ENCODE peak calls at places on chromosomes 4 and X, in five cellular contexts. One of them, this sample, is unnamed. For H3K4me1, the result is how much of the 10 kb centered on the place peaks cover.

GRCh38 chr4:77021614-77022089 is 54.1 kb downstream of the CCNI start:
- DNase-seq in Peyer's patch: no peak
- DNase-seq in IMR-90: peak
- DNase-seq in adrenal gland: no peak
- DNase-seq in endothelial cell of umbilical vein: no peak
- DNase-seq in this sample: no peak

GRCh38 chrX:34956915-34957314 is 14.3 kb downstream of the FAM47B start:
- DNase-seq in endothelial cell of umbilical vein: peak
- DNase-seq in adrenal gland: no peak
- DNase-seq in Peyer's patch: no peak
- DNase-seq in IMR-90: peak
- DNase-seq in this sample: no peak

GRCh38 chr4:125314676-125315570 is at the start of gene FAT4:
- DNase-seq in IMR-90: peak
- DNase-seq in endothelial cell of umbilical vein: peak
- DNase-seq in Peyer's patch: peak
- DNase-seq in adrenal gland: peak
- DNase-seq in this sample: peak

GRCh38 chr4:87633239-87633638 is 16.8 kb upstream of the DMP1 start:
- DNase-seq in endothelial cell of umbilical vein: peak
- DNase-seq in adrenal gland: peak
- DNase-seq in Peyer's patch: no peak
- DNase-seq in IMR-90: peak
- DNase-seq in this sample: no peak

GRCh38 chr4:9691221-9692065 is 90.0 kb upstream of the DRD5 start:
- DNase-seq in endothelial cell of umbilical vein: peak
- DNase-seq in IMR-90: peak
- DNase-seq in Peyer's patch: peak
- DNase-seq in adrenal gland: peak
- DNase-seq in this sample: peak

GRCh38 chr4:26056406-26056805 is 142.4 kb downstream of the SMIM20 start:
- DNase-seq in endothelial cell of umbilical vein: no peak
- DNase-seq in IMR-90: no peak
- DNase-seq in Peyer's patch: no peak
- DNase-seq in adrenal gland: no peak
- DNase-seq in this sample: no peak

GRCh38 chrX:138866643-138867042 is 155.1 kb upstream of the FGF13 start:
- DNase-seq in adrenal gland: no peak
- DNase-seq in Peyer's patch: no peak
- DNase-seq in endothelial cell of umbilical vein: no peak
- DNase-seq in IMR-90: no peak
- DNase-seq in this sample: no peak

GRCh38 chrX:75522565-75523411 is at the start of gene ZDHHC15:
- DNase-seq in endothelial cell of umbilical vein: peak
- DNase-seq in Peyer's patch: no peak
- DNase-seq in IMR-90: no peak
- DNase-seq in adrenal gland: peak
- DNase-seq in this sample: peak

GRCh38 chr4:56958111-56958517 is 19.3 kb downstream of the NOA1 start:
- DNase-seq in IMR-90: peak
- DNase-seq in Peyer's patch: no peak
- DNase-seq in adrenal gland: peak
- DNase-seq in endothelial cell of umbilical vein: peak
- DNase-seq in this sample: peak

GRCh38 chr4:138945401-138945800 is 70.2 kb upstream of the NOCT start:
- DNase-seq in IMR-90: no peak
- DNase-seq in adrenal gland: no peak
- DNase-seq in endothelial cell of umbilical vein: no peak
- DNase-seq in Peyer's patch: no peak
- DNase-seq in this sample: no peak

GRCh38 chr4:187184513-187184912 is 460.9 kb upstream of the FAT1 start:
- DNase-seq in endothelial cell of umbilical vein: no peak
- DNase-seq in Peyer's patch: peak
- DNase-seq in IMR-90: no peak
- DNase-seq in adrenal gland: no peak
- DNase-seq in this sample: no peak

GRCh38 chrX:154751121-154751668 is 318 bp upstream of the GAB3 start:
- DNase-seq in endothelial cell of umbilical vein: no peak
- DNase-seq in adrenal gland: no peak
- DNase-seq in IMR-90: no peak
- DNase-seq in Peyer's patch: no peak
- DNase-seq in this sample: no peak

GRCh38 chr4:36274158-36274557 is 7.3 kb upstream of the DTHD1 start:
- DNase-seq in endothelial cell of umbilical vein: no peak
- DNase-seq in IMR-90: no peak
- DNase-seq in Peyer's patch: no peak
- DNase-seq in adrenal gland: no peak
- DNase-seq in this sample: no peak

GRCh38 chrX:77442728-77443127 is 4.5 kb upstream of the FGF16 start:
- DNase-seq in IMR-90: peak
- DNase-seq in Peyer's patch: no peak
- DNase-seq in endothelial cell of umbilical vein: peak
- DNase-seq in adrenal gland: peak
- DNase-seq in this sample: no peak

GRCh38 chrX:47529548-47529947 is 31.5 kb upstream of the ARAF start:
- DNase-seq in IMR-90: no peak
- DNase-seq in endothelial cell of umbilical vein: no peak
- DNase-seq in adrenal gland: no peak
- DNase-seq in Peyer's patch: no peak
- DNase-seq in this sample: no peak

GRCh38 chr4:89113415-89113814 is 2.1 kb downstream of the TIGD2 start:
- DNase-seq in endothelial cell of umbilical vein: no peak
- DNase-seq in Peyer's patch: no peak
- DNase-seq in adrenal gland: no peak
- DNase-seq in IMR-90: no peak
- DNase-seq in this sample: no peak

GRCh38 chr4:78057600-78058560 is 757 bp downstream of the FRAS1 start:
- DNase-seq in Peyer's patch: peak
- DNase-seq in adrenal gland: peak
- DNase-seq in endothelial cell of umbilical vein: peak
- DNase-seq in IMR-90: peak
- DNase-seq in this sample: peak

GRCh38 chr4:1568855-1569460 is 115.2 kb downstream of the FAM53A start:
- DNase-seq in endothelial cell of umbilical vein: no peak
- DNase-seq in adrenal gland: no peak
- DNase-seq in IMR-90: no peak
- DNase-seq in Peyer's patch: no peak
- DNase-seq in this sample: no peak

GRCh38 chr4:40916880-40917279 is 167.1 kb downstream of the NSUN7 start:
- DNase-seq in endothelial cell of umbilical vein: peak
- DNase-seq in adrenal gland: peak
- DNase-seq in Peyer's patch: no peak
- DNase-seq in IMR-90: no peak
- DNase-seq in this sample: peak

GRCh38 chr4:73740353-73740778 is at the start of gene CXCL8:
- DNase-seq in IMR-90: peak
- DNase-seq in Peyer's patch: no peak
- DNase-seq in endothelial cell of umbilical vein: peak
- DNase-seq in adrenal gland: peak
- DNase-seq in this sample: peak

GRCh38 chr4:166169111-166169510 is 296.1 kb downstream of the TLL1 start:
- DNase-seq in endothelial cell of umbilical vein: no peak
- DNase-seq in adrenal gland: no peak
- DNase-seq in IMR-90: no peak
- DNase-seq in Peyer's patch: no peak
- DNase-seq in this sample: no peak

GRCh38 chrX:123184199-123184857 is at the start of gene GRIA3:
- DNase-seq in endothelial cell of umbilical vein: no peak
- DNase-seq in IMR-90: no peak
- DNase-seq in Peyer's patch: no peak
- DNase-seq in adrenal gland: peak
- DNase-seq in this sample: no peak

GRCh38 chr4:123325241-123325681 is 71.3 kb upstream of the SPRY1 start:
- DNase-seq in adrenal gland: no peak
- DNase-seq in Peyer's patch: no peak
- DNase-seq in endothelial cell of umbilical vein: no peak
- DNase-seq in IMR-90: no peak
- DNase-seq in this sample: no peak

GRCh38 chr4:165489786-165490185 is 111.0 kb downstream of the CPE start:
- DNase-seq in IMR-90: no peak
- DNase-seq in endothelial cell of umbilical vein: peak
- DNase-seq in Peyer's patch: no peak
- DNase-seq in adrenal gland: no peak
- DNase-seq in this sample: no peak

DNA sequence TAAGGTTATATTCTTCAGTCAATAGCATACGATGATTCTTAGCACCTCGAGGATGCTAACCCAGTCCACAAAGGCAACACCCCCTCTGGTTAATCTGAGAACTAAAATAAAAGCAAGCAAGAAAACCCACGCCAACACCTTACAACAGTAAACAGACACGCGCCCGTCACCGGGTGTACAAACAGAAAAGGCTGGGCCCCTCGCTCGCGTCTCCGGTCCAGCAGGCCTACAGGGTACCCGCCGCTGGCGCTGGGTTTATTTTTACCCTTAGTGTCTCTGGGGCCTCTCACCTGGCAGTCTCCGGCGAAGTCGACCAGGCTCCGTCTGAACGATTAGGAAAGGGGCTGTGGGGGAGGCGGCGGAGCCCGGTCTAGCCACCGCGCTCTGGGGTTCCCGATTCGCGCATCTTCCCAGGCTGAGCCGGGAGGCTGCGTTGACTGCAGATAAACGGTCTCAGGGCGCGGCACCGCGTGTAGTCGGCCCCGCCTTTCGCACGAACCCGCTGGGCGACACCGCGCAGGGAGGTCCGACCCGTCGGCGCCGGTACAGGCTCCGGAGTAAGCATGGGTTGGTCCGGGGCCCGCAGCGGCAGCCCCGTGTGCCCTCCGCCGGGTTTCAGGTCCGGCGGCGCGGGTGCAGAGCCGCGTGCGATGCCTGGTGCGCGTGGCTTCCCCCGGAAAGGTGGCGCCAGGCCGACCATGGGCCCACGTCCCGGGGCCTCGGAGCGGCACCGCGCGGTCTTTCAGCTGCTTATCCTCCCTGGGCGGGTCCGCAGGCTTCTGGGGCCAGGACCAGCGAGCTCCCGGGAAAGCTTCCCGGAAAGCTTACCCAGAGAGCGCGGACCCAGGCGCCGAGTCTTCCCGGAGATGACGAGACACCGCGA is at the start of gene SLC9B2:
- DNase-seq in IMR-90: peak
- DNase-seq in adrenal gland: peak
- DNase-seq in Peyer's patch: peak
- DNase-seq in endothelial cell of umbilical vein: peak
- DNase-seq in this sample: peak
- TF ChIP-seq POLR2A in IMR-90: no peak
- TF ChIP-seq POLR2A in adrenal gland: no peak
- TF ChIP-seq POLR2A in Peyer's patch: no peak
- TF ChIP-seq POLR2A in endothelial cell of umbilical vein: peak
- TF ChIP-seq POLR2A in this sample: peak

DNA sequence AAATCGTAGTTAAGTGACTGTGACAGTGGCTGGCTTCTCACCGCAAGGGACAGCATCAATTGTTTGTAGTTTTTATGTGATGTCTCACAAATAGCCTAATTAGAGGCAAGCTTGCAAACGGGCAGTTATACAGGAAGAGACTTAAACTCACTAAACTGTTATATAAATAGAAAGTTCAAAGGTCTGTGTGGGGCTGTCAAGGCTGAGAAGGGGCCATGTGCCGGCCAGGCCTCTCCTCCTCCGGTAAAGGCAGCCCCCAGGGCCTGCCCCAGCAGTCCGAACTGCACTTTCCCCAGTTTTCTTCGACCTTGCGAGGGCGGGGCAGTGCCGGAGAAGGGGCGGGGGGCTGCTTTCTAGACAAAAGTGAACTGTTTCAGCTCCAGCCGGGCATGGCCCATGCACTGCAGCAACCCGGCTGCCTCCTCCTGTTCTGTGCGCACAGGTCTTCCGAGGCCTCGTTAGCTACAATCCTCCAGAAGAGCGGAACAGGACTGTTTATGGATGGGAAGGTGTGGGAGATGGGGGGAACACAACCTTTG is 4.1 kb downstream of the AFF2 start:
- DNase-seq in endothelial cell of umbilical vein: no peak
- DNase-seq in IMR-90: no peak
- DNase-seq in Peyer's patch: no peak
- DNase-seq in adrenal gland: no peak
- DNase-seq in this sample: no peak
- H3K4me1 ChIP-seq in endothelial cell of umbilical vein: under half
- H3K4me1 ChIP-seq in IMR-90: under half
- H3K4me1 ChIP-seq in Peyer's patch: under half
- H3K4me1 ChIP-seq in adrenal gland: under half
- H3K4me1 ChIP-seq in this sample: under half

DNA sequence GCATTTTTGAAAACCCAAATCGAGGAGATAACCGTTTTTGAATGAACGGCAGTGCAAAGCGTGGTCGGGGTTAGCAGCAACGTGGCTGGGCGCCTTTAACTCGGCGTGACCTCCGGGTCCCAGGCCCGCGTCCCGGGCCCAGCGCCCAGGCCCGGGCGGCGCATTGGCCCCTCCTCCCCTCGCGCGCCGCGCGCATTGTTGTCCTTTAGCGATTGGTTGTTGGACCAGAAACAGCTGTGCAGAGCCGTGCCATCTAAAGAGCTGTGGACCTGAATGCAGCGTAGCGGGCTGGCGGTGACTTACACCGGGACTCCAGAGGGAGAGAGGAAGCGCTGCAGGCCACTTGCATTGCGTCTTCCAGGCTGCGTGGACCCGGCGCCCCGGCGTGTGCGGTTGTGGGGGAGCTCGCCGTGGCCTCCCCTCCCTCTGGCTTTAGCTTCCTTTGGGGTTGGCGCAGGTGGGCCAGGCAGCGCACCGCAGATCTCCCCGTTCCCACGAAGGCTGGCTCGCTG is at the start of gene STOX2:
- DNase-seq in IMR-90: peak
- DNase-seq in adrenal gland: peak
- DNase-seq in Peyer's patch: peak
- DNase-seq in endothelial cell of umbilical vein: peak
- DNase-seq in this sample: peak
- TF ChIP-seq POLR2A in IMR-90: no peak
- TF ChIP-seq POLR2A in adrenal gland: no peak
- TF ChIP-seq POLR2A in Peyer's patch: no peak
- TF ChIP-seq POLR2A in endothelial cell of umbilical vein: no peak
- TF ChIP-seq POLR2A in this sample: peak

GRCh38 chrX:110316351-110317078 is 1.4 kb downstream of the AMMECR1 start:
- DNase-seq in IMR-90: no peak
- DNase-seq in Peyer's patch: no peak
- DNase-seq in endothelial cell of umbilical vein: peak
- DNase-seq in adrenal gland: no peak
- DNase-seq in this sample: no peak

GRCh38 chrX:110318664-110318968 is 731 bp upstream of the AMMECR1 start:
- DNase-seq in adrenal gland: no peak
- DNase-seq in Peyer's patch: no peak
- DNase-seq in endothelial cell of umbilical vein: peak
- DNase-seq in IMR-90: no peak
- DNase-seq in this sample: peak

GRCh38 chrX:110317820-110318663 is at the start of gene AMMECR1:
- DNase-seq in Peyer's patch: peak
- DNase-seq in endothelial cell of umbilical vein: peak
- DNase-seq in adrenal gland: peak
- DNase-seq in IMR-90: peak
- DNase-seq in this sample: peak

GRCh38 chrX:110317079-110317819 is 636 bp downstream of the AMMECR1 start:
- DNase-seq in IMR-90: no peak
- DNase-seq in endothelial cell of umbilical vein: peak
- DNase-seq in adrenal gland: peak
- DNase-seq in Peyer's patch: peak
- DNase-seq in this sample: peak

GRCh38 chrX:110315541-110315940 is 2.3 kb downstream of the AMMECR1 start:
- DNase-seq in IMR-90: no peak
- DNase-seq in Peyer's patch: no peak
- DNase-seq in endothelial cell of umbilical vein: no peak
- DNase-seq in adrenal gland: no peak
- DNase-seq in this sample: no peak
- H3K4me1 ChIP-seq in IMR-90: under half
- H3K4me1 ChIP-seq in Peyer's patch: under half
- H3K4me1 ChIP-seq in endothelial cell of umbilical vein: under half
- H3K4me1 ChIP-seq in adrenal gland: under half
- H3K4me1 ChIP-seq in this sample: under half

GRCh38 chrX:24647257-24648058 is at the start of gene PCYT1B:
- DNase-seq in adrenal gland: peak
- DNase-seq in IMR-90: peak
- DNase-seq in Peyer's patch: peak
- DNase-seq in endothelial cell of umbilical vein: peak
- DNase-seq in this sample: peak
- TF ChIP-seq POLR2A in adrenal gland: no peak
- TF ChIP-seq POLR2A in IMR-90: no peak
- TF ChIP-seq POLR2A in Peyer's patch: no peak
- TF ChIP-seq POLR2A in endothelial cell of umbilical vein: no peak
- TF ChIP-seq POLR2A in this sample: no peak

This sample was measured in body of pancreas.